ENCODE peak calls at places on chromosomes 2 and 18, in eight cellular contexts. U is fibroblast of mammary gland; Q is amniotic stem cell; R is activated T-cell treated with anti-CD3 and anti-CD28 coated beads for 48 hours; T is stimulated activated CD4-positive, alpha-beta T cell treated with anti-CD3 and anti-CD28 coated beads, Interleukin-12 subunit alpha, Interleukin-12 subunit beta, amount 100 ng/mL, for 4 hours; W is GM10248; N is T-helper 2 cell; J is ACHN. Z is an unnamed sample.

GRCh38 chr2:26770986-26771586 is 7.0 kb downstream of the SLC35F6 start:
- DNase-seq in R (no peak), W (peak; percentile 40), N (peak; percentile 30), Q (peak; percentile 52), J (peak; percentile 75), U (peak; percentile 91), T (no peak), Z (peak; percentile 59)

GRCh38 chr2:167986223-167986622 is 261.2 kb downstream of the STK39 start:
- DNase-seq in W (no peak), Q (no peak), N (no peak), T (no peak), R (no peak), U (no peak), J (no peak), Z (no peak)

GRCh38 chr18:29184654-29185053 is 1007.7 kb upstream of the CDH2 start:
- DNase-seq in W (no peak), U (peak; percentile 59), T (no peak), J (no peak), N (no peak), R (no peak), Q (no peak), Z (peak; percentile 54)

GRCh38 chr2:134988994-134989605 is 58.1 kb downstream of the MAP3K19 start:
- DNase-seq in W (peak; percentile 34), Q (peak; percentile 13), R (no peak), T (no peak), U (peak; percentile 47), N (no peak), J (peak; percentile 46), Z (no peak)

GRCh38 chr2:126902152-126902835 is 3.6 kb downstream of the TEX51 start:
- DNase-seq in U (no peak), Q (no peak), R (no peak), W (no peak), J (no peak), N (no peak), T (no peak), Z (no peak)

GRCh38 chr18:39624934-39625333 is 2059.3 kb upstream of the CELF4 start:
- DNase-seq in R (no peak), U (peak; percentile 34), W (no peak), J (no peak), N (no peak), T (no peak), Q (no peak), Z (no peak)

GRCh38 chr2:58539973-58540372 is 298.8 kb upstream of the FANCL start:
- DNase-seq in N (no peak), T (no peak), W (no peak), J (no peak), R (no peak), Q (no peak), U (no peak), Z (no peak)

GRCh38 chr2:46555646-46556205 is 76.4 kb downstream of the TMEM247 start:
- DNase-seq in W (no peak), N (no peak), J (no peak), T (no peak), R (no peak), Q (no peak), U (no peak), Z (no peak)

GRCh38 chr2:64950226-64951160 is 38.7 kb upstream of the SLC1A4 start:
- DNase-seq in R (no peak), T (no peak), U (peak; percentile 45), Q (no peak), N (no peak), W (no peak), J (no peak), Z (no peak)

GRCh38 chr18:59005266-59005665 is 134.4 kb upstream of the SEC11C start:
- DNase-seq in N (no peak), T (no peak), Q (peak; percentile 47), W (no peak), J (peak; percentile 4), R (no peak), U (peak; percentile 64), Z (no peak)

GRCh38 chr2:73852020-73852419 is 23.3 kb downstream of the STAMBP start:
- DNase-seq in T (no peak), U (peak; percentile 89), R (no peak), Q (peak; percentile 28), J (peak; percentile 54), N (no peak), W (no peak), Z (peak; percentile 81)

GRCh38 chr2:215617060-215617824 is 181.4 kb upstream of the FN1 start:
- DNase-seq in R (no peak), Q (no peak), J (no peak), T (no peak), W (no peak), U (no peak), N (no peak), Z (no peak)

GRCh38 chr18:31230495-31230894 is 67.8 kb upstream of the DSC1 start:
- DNase-seq in U (no peak), Q (no peak), J (peak; percentile 36), T (no peak), R (no peak), W (peak; percentile 29), N (no peak), Z (peak; percentile 66)

GRCh38 chr2:205885492-205886099 is 200.4 kb downstream of the INO80D start:
- DNase-seq in U (peak; percentile 78), R (peak; percentile 63), N (peak; percentile 26), J (peak; percentile 80), T (peak; percentile 59), Q (peak; percentile 55), W (peak; percentile 80), Z (peak; percentile 85)

GRCh38 chr2:86213056-86213455 is 13.8 kb downstream of the MRPL35 start:
- DNase-seq in U (no peak), N (no peak), W (no peak), Q (no peak), R (no peak), T (no peak), J (no peak), Z (no peak)

GRCh38 chr2:63537306-63537705 is 51.0 kb downstream of the WDPCP start:
- DNase-seq in U (peak; percentile 79), W (no peak), T (no peak), R (no peak), Q (no peak), N (no peak), J (peak; percentile 36), Z (no peak)

GRCh38 chr2:24749069-24749691 is 44.0 kb downstream of the PTRHD1 start:
- DNase-seq in N (no peak), T (no peak), R (no peak), Q (no peak), W (no peak), J (no peak), U (no peak), Z (no peak)

GRCh38 chr2:29618024-29618423 is 303.4 kb downstream of the ALK start:
- DNase-seq in R (no peak), W (no peak), N (no peak), U (no peak), Q (no peak), T (no peak), J (no peak), Z (no peak)

GRCh38 chr2:84424152-84424551 is 34.9 kb downstream of the SUCLG1 start:
- DNase-seq in N (no peak), Q (peak; percentile 10), W (peak; percentile 18), U (peak; percentile 32), J (peak; percentile 15), T (no peak), R (no peak), Z (no peak)